ENCODE peak calls at places on chromosomes 12 and 14, in four cellular contexts. One of them, this sample, is unnamed.
A peak's percentile ranks its signal among the peaks of the same experiment; 100 is the strongest.

GRCh38 chr14:36313206-36313605 is 7.2 kb downstream of the MBIP start:
- DNase-seq in neuronal stem cell: peak; percentile 51
- DNase-seq in trophoblast cell: no peak
- DNase-seq in H1: no peak
- DNase-seq in this sample: no peak

GRCh38 chr14:95195031-95195430 is 37.7 kb upstream of the DICER1 start:
- DNase-seq in H1: no peak
- DNase-seq in neuronal stem cell: no peak
- DNase-seq in trophoblast cell: no peak
- DNase-seq in this sample: no peak

GRCh38 chr14:104970231-104971068 is 7.7 kb downstream of the AHNAK2 start:
- DNase-seq in neuronal stem cell: no peak
- DNase-seq in H1: no peak
- DNase-seq in trophoblast cell: peak; percentile 67
- DNase-seq in this sample: peak; percentile 90

GRCh38 chr12:32399373-32400113 is at the start of gene FGD4:
- DNase-seq in neuronal stem cell: peak; percentile 86
- DNase-seq in H1: peak; percentile 66
- DNase-seq in trophoblast cell: peak; percentile 84
- DNase-seq in this sample: peak; percentile 85

GRCh38 chr14:54889919-54890318 is 12.7 kb downstream of the GCH1 start:
- DNase-seq in H1: no peak
- DNase-seq in trophoblast cell: no peak
- DNase-seq in neuronal stem cell: no peak
- DNase-seq in this sample: no peak

GRCh38 chr14:75254901-75255300 is 23.7 kb upstream of the FOS start:
- DNase-seq in H1: no peak
- DNase-seq in neuronal stem cell: no peak
- DNase-seq in trophoblast cell: peak; percentile 92
- DNase-seq in this sample: no peak

GRCh38 chr12:95520825-95521224 is 30.5 kb downstream of the USP44 start:
- DNase-seq in trophoblast cell: no peak
- DNase-seq in H1: no peak
- DNase-seq in neuronal stem cell: no peak
- DNase-seq in this sample: no peak

GRCh38 chr14:68297871-68298468 is 478.4 kb downstream of the RAD51B start:
- DNase-seq in trophoblast cell: peak; percentile 54
- DNase-seq in neuronal stem cell: no peak
- DNase-seq in H1: peak; percentile 31
- DNase-seq in this sample: peak; percentile 25

GRCh38 chr14:93332032-93332852 is 594 bp downstream of the BTBD7 start:
- DNase-seq in trophoblast cell: peak; percentile 78
- DNase-seq in neuronal stem cell: peak; percentile 61
- DNase-seq in H1: no peak
- DNase-seq in this sample: peak; percentile 68

GRCh38 chr12:110658242-110658641 is 30.7 kb downstream of the HVCN1 start:
- DNase-seq in neuronal stem cell: no peak
- DNase-seq in H1: no peak
- DNase-seq in trophoblast cell: no peak
- DNase-seq in this sample: no peak

GRCh38 chr12:1083888-1084262 is 92.9 kb downstream of the ERC1 start:
- DNase-seq in trophoblast cell: peak; percentile 91
- DNase-seq in neuronal stem cell: no peak
- DNase-seq in H1: no peak
- DNase-seq in this sample: peak; percentile 59

GRCh38 chr12:113065126-113066007 is 8.8 kb downstream of the DTX1 start:
- DNase-seq in trophoblast cell: no peak
- DNase-seq in neuronal stem cell: peak; percentile 52
- DNase-seq in H1: no peak
- DNase-seq in this sample: peak; percentile 10

GRCh38 chr12:124665516-124665915 is 98.1 kb upstream of the NCOR2 start:
- DNase-seq in neuronal stem cell: no peak
- DNase-seq in H1: no peak
- DNase-seq in trophoblast cell: peak; percentile 92
- DNase-seq in this sample: peak; percentile 63

GRCh38 chr12:182381-182883 is 31.5 kb downstream of the SLC6A12 start:
- DNase-seq in neuronal stem cell: no peak
- DNase-seq in trophoblast cell: peak; percentile 6
- DNase-seq in H1: no peak
- DNase-seq in this sample: peak; percentile 83

GRCh38 chr12:6540181-6540877 is 6.0 kb downstream of the GAPDH start:
- DNase-seq in trophoblast cell: peak; percentile 69
- DNase-seq in neuronal stem cell: no peak
- DNase-seq in H1: no peak
- DNase-seq in this sample: peak; percentile 95

GRCh38 chr12:63930971-63931370 is 86.5 kb downstream of the SRGAP1 start:
- DNase-seq in neuronal stem cell: no peak
- DNase-seq in H1: no peak
- DNase-seq in trophoblast cell: no peak
- DNase-seq in this sample: peak; percentile 36

GRCh38 chr12:24111101-24111500 is 161.6 kb upstream of the SOX5 start:
- DNase-seq in trophoblast cell: peak; percentile 80
- DNase-seq in neuronal stem cell: no peak
- DNase-seq in H1: no peak
- DNase-seq in this sample: peak; percentile 13

GRCh38 chr12:121709478-121709890 is 3.1 kb upstream of the TMEM120B start:
- DNase-seq in trophoblast cell: peak; percentile 93
- DNase-seq in neuronal stem cell: no peak
- DNase-seq in H1: no peak
- DNase-seq in this sample: peak; percentile 94

GRCh38 chr12:80317899-80318298 is 126.1 kb upstream of the PTPRQ start:
- DNase-seq in H1: no peak
- DNase-seq in neuronal stem cell: no peak
- DNase-seq in trophoblast cell: no peak
- DNase-seq in this sample: no peak

GRCh38 chr12:101018540-101018939 is 191.5 kb downstream of the SLC5A8 start:
- DNase-seq in trophoblast cell: peak; percentile 84
- DNase-seq in neuronal stem cell: no peak
- DNase-seq in H1: peak; percentile 36
- DNase-seq in this sample: peak; percentile 72

GRCh38 chr14:94376108-94376975 is 12.1 kb downstream of the SERPINA1 start:
- DNase-seq in neuronal stem cell: no peak
- DNase-seq in trophoblast cell: no peak
- DNase-seq in H1: no peak
- DNase-seq in this sample: no peak

GRCh38 chr12:111180830-111181726 is 187.8 kb downstream of the PHETA1 start:
- DNase-seq in H1: no peak
- DNase-seq in trophoblast cell: no peak
- DNase-seq in neuronal stem cell: no peak
- DNase-seq in this sample: no peak

GRCh38 chr12:58775396-58775795 is 144.9 kb downstream of the LRIG3 start:
- DNase-seq in neuronal stem cell: no peak
- DNase-seq in H1: no peak
- DNase-seq in trophoblast cell: no peak
- DNase-seq in this sample: no peak

GRCh38 chr12:50555471-50555885 is 50.7 kb downstream of the DIP2B start:
- DNase-seq in neuronal stem cell: no peak
- DNase-seq in H1: no peak
- DNase-seq in trophoblast cell: peak; percentile 45
- DNase-seq in this sample: no peak

GRCh38 chr12:67804168-67804567 is 155.6 kb downstream of the DYRK2 start:
- DNase-seq in H1: no peak
- DNase-seq in trophoblast cell: no peak
- DNase-seq in neuronal stem cell: no peak
- DNase-seq in this sample: no peak

GRCh38 chr12:113555226-113555625 is 83.6 kb upstream of the LHX5 start:
- DNase-seq in H1: no peak
- DNase-seq in trophoblast cell: peak; percentile 92
- DNase-seq in neuronal stem cell: no peak
- DNase-seq in this sample: no peak

GRCh38 chr12:42759622-42760273 is 170.2 kb upstream of the PRICKLE1 start:
- DNase-seq in neuronal stem cell: no peak
- DNase-seq in H1: no peak
- DNase-seq in trophoblast cell: no peak
- DNase-seq in this sample: no peak

GRCh38 chr12:131351319-131352028 is 359.4 kb upstream of the SFSWAP start:
- DNase-seq in trophoblast cell: no peak
- DNase-seq in neuronal stem cell: no peak
- DNase-seq in H1: no peak
- DNase-seq in this sample: no peak

GRCh38 chr14:79491161-79491560 is 720.1 kb downstream of the DIO2 start:
- DNase-seq in neuronal stem cell: no peak
- DNase-seq in H1: no peak
- DNase-seq in trophoblast cell: peak; percentile 88
- DNase-seq in this sample: no peak

GRCh38 chr12:93853698-93854478 is 176.7 kb downstream of the CRADD start:
- DNase-seq in trophoblast cell: no peak
- DNase-seq in neuronal stem cell: no peak
- DNase-seq in H1: no peak
- DNase-seq in this sample: no peak

DNA sequence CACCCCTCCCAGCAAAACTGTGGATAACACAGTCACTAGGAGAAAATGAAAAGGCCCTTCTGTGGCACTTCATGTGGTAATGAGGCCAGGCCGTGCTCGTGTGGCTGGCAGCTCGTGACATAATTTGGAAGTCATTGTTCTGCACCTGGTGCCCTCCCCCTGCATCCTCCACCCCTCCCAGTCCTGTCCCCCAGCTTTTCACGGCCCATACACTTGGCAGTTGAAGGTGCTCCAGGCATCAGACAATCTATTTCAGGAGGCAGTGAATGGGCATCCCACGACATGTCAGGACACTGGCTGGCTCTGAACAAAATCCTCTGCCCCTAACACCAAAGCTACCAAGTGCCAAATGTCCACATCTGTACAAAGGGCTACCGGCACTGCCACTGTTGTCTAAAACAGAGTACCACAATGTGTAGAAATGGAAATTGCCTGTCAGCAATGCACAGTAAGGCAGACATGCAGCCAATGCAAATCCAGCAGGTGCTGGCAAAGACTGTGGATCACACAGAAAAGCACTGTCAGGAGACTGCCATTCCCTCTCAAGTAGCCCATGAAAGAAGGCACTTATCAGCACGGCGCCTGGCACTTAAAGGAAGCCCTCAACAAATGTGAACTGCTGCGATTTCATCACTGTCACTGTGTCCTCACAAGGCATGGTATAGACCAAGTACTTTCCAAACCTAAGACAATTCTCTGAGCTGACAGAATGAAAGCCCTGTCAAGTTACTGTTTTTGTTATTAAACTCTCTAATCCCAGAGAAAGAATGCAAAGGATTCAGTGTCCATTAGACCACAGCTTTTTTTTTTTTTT is 39.1 kb downstream of the CORO1C start:
- DNase-seq in H1: no peak
- DNase-seq in trophoblast cell: peak; percentile 27
- DNase-seq in neuronal stem cell: no peak
- DNase-seq in this sample: peak; percentile 81
- H2BK12ac ChIP-seq in H1: peak overlapping the region; percentile 21
- H2BK12ac ChIP-seq in trophoblast cell: peak overlapping the region; percentile 35
- H2BK12ac ChIP-seq in neuronal stem cell: no peak overlapping the region
- H2BK12ac ChIP-seq in this sample: peak overlapping the region; percentile 84

GRCh38 chr12:104320627-104321024 is 17.1 kb downstream of the EID3 start:
- DNase-seq in trophoblast cell: no peak
- DNase-seq in neuronal stem cell: no peak
- DNase-seq in H1: no peak
- DNase-seq in this sample: no peak
- H3K4me3 ChIP-seq in trophoblast cell: no peak overlapping the region
- H3K4me3 ChIP-seq in neuronal stem cell: no peak overlapping the region
- H3K4me3 ChIP-seq in H1: no peak overlapping the region
- H3K4me3 ChIP-seq in this sample: no peak overlapping the region

GRCh38 chr12:120229583-120230325 is 28.8 kb upstream of the RPLP0 start:
- DNase-seq in trophoblast cell: peak; percentile 97
- DNase-seq in H1: no peak
- DNase-seq in neuronal stem cell: no peak
- DNase-seq in this sample: peak; percentile 79
- H2BK12ac ChIP-seq in trophoblast cell: peak overlapping the region; percentile 88
- H2BK12ac ChIP-seq in H1: peak overlapping the region; percentile 98
- H2BK12ac ChIP-seq in neuronal stem cell: peak overlapping the region; percentile 31
- H2BK12ac ChIP-seq in this sample: peak overlapping the region; percentile 98

DNA sequence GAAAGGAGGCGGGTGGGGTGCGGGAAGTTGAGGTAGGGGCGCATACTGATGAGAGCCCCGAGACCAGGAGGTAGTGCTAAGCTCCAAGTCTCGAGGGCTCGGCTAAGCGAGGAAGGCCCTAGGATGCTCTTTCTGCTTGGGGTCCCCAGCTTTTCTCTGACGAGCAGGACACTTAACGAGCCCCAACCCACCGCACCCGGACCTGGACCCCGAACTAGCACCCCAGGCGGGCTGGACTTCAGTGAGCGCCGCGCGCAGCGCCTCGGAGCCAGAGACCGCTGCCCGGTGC is 4.7 kb upstream of the C1QL4 start:
- DNase-seq in neuronal stem cell: no peak
- DNase-seq in trophoblast cell: no peak
- DNase-seq in H1: no peak
- DNase-seq in this sample: no peak
- H3K4me3 ChIP-seq in neuronal stem cell: peak overlapping the region; percentile 56
- H3K4me3 ChIP-seq in trophoblast cell: peak overlapping the region; percentile 42
- H3K4me3 ChIP-seq in H1: peak overlapping the region; percentile 34
- H3K4me3 ChIP-seq in this sample: peak overlapping the region; percentile 43

GRCh38 chr14:89292579-89293348 is 124.3 kb downstream of the FOXN3 start:
- DNase-seq in H1: no peak
- DNase-seq in neuronal stem cell: no peak
- DNase-seq in trophoblast cell: no peak
- DNase-seq in this sample: no peak

GRCh38 chr14:89294872-89295271 is 122.2 kb downstream of the FOXN3 start:
- DNase-seq in trophoblast cell: no peak
- DNase-seq in neuronal stem cell: no peak
- DNase-seq in H1: no peak
- DNase-seq in this sample: no peak

GRCh38 chr14:89293349-89293916 is 123.6 kb downstream of the FOXN3 start:
- DNase-seq in H1: peak; percentile 51
- DNase-seq in neuronal stem cell: no peak
- DNase-seq in trophoblast cell: no peak
- DNase-seq in this sample: no peak

GRCh38 chr14:89296281-89296745 is 120.7 kb downstream of the FOXN3 start:
- DNase-seq in H1: peak; percentile 73
- DNase-seq in trophoblast cell: no peak
- DNase-seq in neuronal stem cell: no peak
- DNase-seq in this sample: no peak

DNA sequence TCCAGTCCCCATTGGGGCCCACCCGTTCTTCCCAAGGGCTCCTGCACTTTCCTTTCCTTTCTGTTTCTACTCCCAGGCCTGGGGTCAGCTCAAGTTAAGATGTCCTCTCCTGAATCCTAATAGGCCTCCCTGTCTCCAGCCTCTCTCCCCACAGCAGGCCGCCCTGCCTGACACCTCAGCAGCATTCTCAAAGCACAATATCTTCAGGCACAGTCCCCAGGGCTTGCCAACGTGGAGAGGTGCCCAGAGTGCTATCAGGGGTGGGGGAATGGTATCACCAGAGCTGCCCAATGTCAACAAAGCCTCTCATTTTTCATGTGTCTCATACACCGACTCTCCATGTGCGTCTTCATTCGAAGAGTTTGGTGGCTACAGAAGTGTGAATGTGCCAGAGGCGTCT is 123.0 kb downstream of the FOXN3 start:
- DNase-seq in neuronal stem cell: no peak
- DNase-seq in trophoblast cell: no peak
- DNase-seq in H1: no peak
- DNase-seq in this sample: no peak
- H2BK12ac ChIP-seq in neuronal stem cell: no peak overlapping the region
- H2BK12ac ChIP-seq in trophoblast cell: peak overlapping the region; percentile 45
- H2BK12ac ChIP-seq in H1: peak overlapping the region; percentile 2
- H2BK12ac ChIP-seq in this sample: no peak overlapping the region

GRCh38 chr14:37587438-37587837 is 7.6 kb downstream of the FOXA1 start:
- DNase-seq in trophoblast cell: no peak
- DNase-seq in neuronal stem cell: no peak
- DNase-seq in H1: no peak
- DNase-seq in this sample: no peak
- H3K4me3 ChIP-seq in trophoblast cell: no peak overlapping the region
- H3K4me3 ChIP-seq in neuronal stem cell: no peak overlapping the region
- H3K4me3 ChIP-seq in H1: peak overlapping the region; percentile 32
- H3K4me3 ChIP-seq in this sample: no peak overlapping the region

This sample was measured in mesenchymal stem cell.